ENCODE peak calls at places on chromosomes 13 and 19, in ten cellular contexts. T is NCI-H82; V is activated CD4-positive, CD25-positive, alpha-beta regulatory T cell; Y is hypothalamus; H is NT2/D1; U is NCI-H460; P is NCI-H2081; L is RWPE1; J is AG04450; A is NCI-H774. D is an unnamed sample.

GRCh38 chr19:7454998-7455397 is 33.8 kb downstream of the PEX11G start:
- DNase-seq in P (no peak), H (no peak), A (no peak), U (no peak), L (no peak), J (no peak), T (no peak), Y (no peak), V (no peak), D (no peak)

GRCh38 chr13:67120872-67121531 is 109.1 kb downstream of the PCDH9 start:
- DNase-seq in U (peak), V (no peak), P (no peak), L (no peak), T (no peak), J (peak), A (no peak), H (no peak), Y (no peak), D (peak)

GRCh38 chr13:20451397-20451796 is 74.3 kb downstream of the CRYL1 start:
- DNase-seq in Y (no peak), U (no peak), T (no peak), A (no peak), H (no peak), J (no peak), P (no peak), V (no peak), L (no peak), D (no peak)

GRCh38 chr13:23715092-23715761 is 145.0 kb downstream of the TNFRSF19 start:
- DNase-seq in P (no peak), A (no peak), H (no peak), L (no peak), Y (no peak), V (no peak), T (peak), J (no peak), U (no peak), D (no peak)

GRCh38 chr13:48561461-48562224 is 28.8 kb upstream of the RCBTB2 start:
- DNase-seq in V (no peak), H (no peak), L (no peak), Y (no peak), A (no peak), U (no peak), J (no peak), P (no peak), T (no peak), D (no peak)

GRCh38 chr19:289651-290538 is 1.3 kb downstream of the PLPP2 start:
- DNase-seq in J (no peak), A (peak), T (no peak), U (peak), L (peak), V (no peak), P (peak), H (peak), Y (no peak), D (peak)

GRCh38 chr19:29971002-29971401 is 29.0 kb downstream of the URI1 start:
- DNase-seq in P (no peak), V (no peak), T (no peak), L (no peak), A (no peak), H (no peak), J (no peak), Y (no peak), U (no peak), D (no peak)

GRCh38 chr13:96091164-96091931 is 1.4 kb downstream of the HS6ST3 start:
- DNase-seq in P (no peak), A (no peak), U (no peak), V (no peak), L (no peak), H (no peak), J (no peak), T (peak), Y (no peak), D (no peak)

GRCh38 chr13:95588721-95589120 is 36.2 kb downstream of the CLDN10 start:
- DNase-seq in A (no peak), L (no peak), H (no peak), P (no peak), T (no peak), U (no peak), V (no peak), Y (no peak), J (no peak), D (peak)

GRCh38 chr19:19418548-19419260 is 13.2 kb downstream of the GATAD2A start:
- DNase-seq in L (no peak), V (no peak), H (no peak), T (no peak), P (no peak), J (no peak), A (no peak), Y (no peak), U (no peak), D (no peak)

GRCh38 chr13:102400619-102401125 is 1.2 kb downstream of the FGF14 start:
- DNase-seq in V (no peak), P (no peak), T (peak), L (peak), H (no peak), Y (no peak), U (no peak), J (no peak), A (peak), D (peak)

GRCh38 chr13:42808572-42808971 is 27.2 kb downstream of the FAM216B start:
- DNase-seq in P (no peak), U (no peak), J (no peak), T (no peak), H (no peak), A (no peak), L (no peak), V (no peak), Y (no peak), D (peak)

GRCh38 chr13:95354156-95354555 is 52.9 kb upstream of the ABCC4 start:
- DNase-seq in Y (no peak), A (no peak), J (no peak), T (no peak), V (no peak), U (no peak), P (no peak), L (no peak), H (no peak), D (no peak)

GRCh38 chr13:65540064-65540635 is 1690.0 kb downstream of the PCDH9 start:
- DNase-seq in U (no peak), Y (no peak), P (no peak), V (no peak), L (no peak), J (no peak), T (no peak), H (no peak), A (no peak), D (no peak)